ENCODE peak calls at places on chromosomes 12 and 14, in ten cellular contexts. R, Q, M, C, E, G, K, B, A and N are unnamed samples.

GRCh38 chr14:104512061-104512460 is 67.5 kb upstream of the C14orf180 start:
- DNase-seq in R (no peak), Q (peak; percentile 34), M (no peak), C (no peak), E (no peak), G (no peak), K (no peak), B (no peak), A (no peak), N (no peak)

GRCh38 chr12:104138747-104139186 is 757 bp upstream of the NFYB start:
- DNase-seq in R (no peak), Q (no peak), M (no peak), C (no peak), E (no peak), G (no peak), K (no peak), B (no peak), A (no peak), N (peak; percentile 15)

GRCh38 chr12:130401703-130402102 is 64.0 kb downstream of the PIWIL1 start:
- DNase-seq in R (no peak), Q (no peak), M (no peak), C (no peak), E (no peak), G (no peak), K (peak; percentile 19), B (no peak), A (no peak), N (peak; percentile 17)

GRCh38 chr14:29521526-29522137 is 406.0 kb downstream of the PRKD1 start:
- DNase-seq in R (no peak), Q (no peak), M (no peak), C (no peak), E (no peak), G (no peak), K (peak; percentile 21), B (no peak), A (no peak), N (peak; percentile 38)

GRCh38 chr14:104872469-104873341 is 7.6 kb downstream of the CEP170B start:
- DNase-seq in R (no peak), Q (no peak), M (no peak), C (peak; percentile 42), E (no peak), G (peak; percentile 19), K (no peak), B (no peak), A (no peak), N (no peak)

GRCh38 chr12:25364529-25365339 is 114.0 kb upstream of the KRAS start:
- DNase-seq in R (no peak), Q (no peak), M (no peak), C (no peak), E (no peak), G (no peak), K (no peak), B (no peak), A (peak; percentile 19), N (no peak)

GRCh38 chr14:100904307-100905019 is 941 bp upstream of the RTL1 start:
- DNase-seq in R (no peak), Q (no peak), M (no peak), C (no peak), E (no peak), G (no peak), K (peak; percentile 39), B (no peak), A (no peak), N (peak; percentile 73)

GRCh38 chr14:71339650-71340415 is 432.6 kb downstream of the PCNX1 start:
- DNase-seq in R (no peak), Q (no peak), M (no peak), C (no peak), E (no peak), G (no peak), K (no peak), B (no peak), A (no peak), N (no peak)

GRCh38 chr12:7989827-7990491 is 42.6 kb upstream of the FOXJ2 start:
- DNase-seq in R (peak; percentile 2), Q (peak; percentile 76), M (peak; percentile 75), C (no peak), E (no peak), G (no peak), K (no peak), B (no peak), A (peak; percentile 54), N (no peak)

GRCh38 chr12:83318386-83318971 is 631.8 kb downstream of the TMTC2 start:
- DNase-seq in R (no peak), Q (no peak), M (no peak), C (no peak), E (no peak), G (no peak), K (no peak), B (no peak), A (no peak), N (no peak)

GRCh38 chr12:132488127-132489077 is 1.5 kb upstream of the FBRSL1 start:
- DNase-seq in R (no peak), Q (peak; percentile 80), M (peak; percentile 37), C (peak; percentile 61), E (no peak), G (no peak), K (no peak), B (no peak), A (no peak), N (no peak)

GRCh38 chr12:75488553-75488952 is 8.0 kb downstream of the GLIPR1 start:
- DNase-seq in R (no peak), Q (no peak), M (no peak), C (no peak), E (no peak), G (no peak), K (peak; percentile 36), B (no peak), A (no peak), N (no peak)

GRCh38 chr14:68655961-68656360 is 136.9 kb downstream of the ZFP36L1 start:
- DNase-seq in R (no peak), Q (peak; percentile 43), M (no peak), C (no peak), E (no peak), G (no peak), K (no peak), B (no peak), A (no peak), N (no peak)

GRCh38 chr12:110637869-110638441 is 24.0 kb downstream of the TCTN1 start:
- DNase-seq in R (no peak), Q (no peak), M (no peak), C (no peak), E (no peak), G (no peak), K (no peak), B (no peak), A (no peak), N (no peak)

GRCh38 chr14:88007608-88008007 is 2.7 kb downstream of the GPR65 start:
- DNase-seq in R (no peak), Q (no peak), M (no peak), C (no peak), E (no peak), G (no peak), K (no peak), B (no peak), A (no peak), N (no peak)

GRCh38 chr12:98845957-98846356 is 200.9 kb downstream of the APAF1 start:
- DNase-seq in R (no peak), Q (no peak), M (no peak), C (no peak), E (no peak), G (no peak), K (no peak), B (no peak), A (no peak), N (no peak)

GRCh38 chr14:42110167-42110566 is 503.5 kb downstream of the LRFN5 start:
- DNase-seq in R (no peak), Q (no peak), M (no peak), C (no peak), E (no peak), G (peak; percentile 10), K (peak; percentile 15), B (peak; percentile 2), A (no peak), N (no peak)

GRCh38 chr14:99599440-99599839 is 4.6 kb downstream of the CCDC85C start:
- DNase-seq in R (no peak), Q (no peak), M (no peak), C (no peak), E (no peak), G (no peak), K (no peak), B (no peak), A (no peak), N (no peak)

GRCh38 chr14:91380610-91381371 is 36.8 kb downstream of the CCDC88C start:
- DNase-seq in R (no peak), Q (no peak), M (no peak), C (no peak), E (no peak), G (no peak), K (peak; percentile 30), B (peak; percentile 79), A (no peak), N (no peak)

GRCh38 chr14:69170848-69171247 is 17.9 kb upstream of the DCAF5 start:
- DNase-seq in R (no peak), Q (no peak), M (no peak), C (no peak), E (no peak), G (no peak), K (no peak), B (no peak), A (no peak), N (no peak)